ENCODE peak calls at places on chromosomes 13 and 19, in six cellular contexts. G is neuronal stem cell; A is WERI-Rb-1; O is pancreas; B is left ventricle myocardium inferior; K is CD8-positive, alpha-beta T cell. P is an unnamed sample.

GRCh38 chr19:13964776-13965175 is 12.5 kb downstream of the DCAF15 start:
- DNase-seq in G (no peak), B (no peak), A (no peak), O (no peak), K (no peak), P (no peak)

GRCh38 chr19:18417250-18418033 is 1.8 kb upstream of the SSBP4 start:
- DNase-seq in O (peak; percentile 76), G (peak; percentile 67), B (peak; percentile 88), A (peak; percentile 88), K (no peak), P (peak; percentile 93)

GRCh38 chr19:38361633-38362075 is 12.7 kb upstream of the PSMD8 start:
- DNase-seq in O (peak; percentile 80), A (peak; percentile 95), G (peak; percentile 88), B (peak; percentile 76), K (peak; percentile 56), P (peak; percentile 89)

GRCh38 chr19:4361152-4362037 is 18.0 kb downstream of the MPND start:
- DNase-seq in A (no peak), K (no peak), B (no peak), G (no peak), O (no peak), P (no peak)

GRCh38 chr19:782195-783043 is 14.8 kb upstream of the PTBP1 start:
- DNase-seq in B (no peak), A (no peak), O (no peak), G (peak; percentile 57), K (no peak), P (no peak)

GRCh38 chr13:101383595-101383994 is 32.7 kb downstream of the NALCN start:
- DNase-seq in K (no peak), A (no peak), B (no peak), G (no peak), O (no peak), P (no peak)

GRCh38 chr13:38543561-38543960 is 143.3 kb upstream of the FREM2 start:
- DNase-seq in G (no peak), O (no peak), K (no peak), B (no peak), A (no peak), P (no peak)

GRCh38 chr13:41117859-41118258 is 14.7 kb downstream of the KBTBD6 start:
- DNase-seq in O (no peak), A (no peak), B (no peak), K (no peak), G (no peak), P (no peak)

GRCh38 chr19:49799798-49800376 is 13.2 kb downstream of the FUZ start:
- DNase-seq in G (no peak), B (no peak), O (no peak), A (peak; percentile 60), K (peak; percentile 21), P (no peak)

GRCh38 chr19:39411006-39411831 is 1.2 kb upstream of the PLEKHG2 start:
- DNase-seq in B (no peak), K (peak; percentile 51), O (peak; percentile 75), A (no peak), G (no peak), P (peak; percentile 90)

GRCh38 chr13:110669036-110669435 is 36.9 kb downstream of the CARS2 start:
- DNase-seq in G (no peak), A (no peak), B (no peak), O (no peak), K (no peak), P (no peak)

GRCh38 chr13:99053636-99054233 is 75.9 kb upstream of the DOCK9 start:
- DNase-seq in O (no peak), K (no peak), B (no peak), A (peak; percentile 97), G (no peak), P (no peak)

GRCh38 chr19:3849092-3849491 is 19.7 kb downstream of the ZFR2 start:
- DNase-seq in A (peak; percentile 82), K (peak; percentile 56), B (no peak), O (no peak), G (no peak), P (no peak)

GRCh38 chr13:112058519-112058873 is 8.5 kb upstream of the SOX1 start:
- DNase-seq in O (no peak), K (no peak), A (no peak), B (no peak), G (no peak), P (no peak)

GRCh38 chr19:19447536-19448237 is 42.2 kb downstream of the GATAD2A start:
- DNase-seq in B (no peak), G (no peak), A (no peak), O (no peak), K (peak; percentile 44), P (no peak)

GRCh38 chr19:29162694-29163093 is 50.3 kb downstream of the UQCRFS1 start:
- DNase-seq in O (no peak), G (no peak), K (no peak), B (no peak), A (no peak), P (no peak)